ENCODE peak calls at places on chromosomes 16 and 17, in seven cellular contexts. One of them, this sample, is unnamed.

GRCh38 chr17:44304651-44305050 is 3.8 kb upstream of the RUNDC3A start:
- DNase-seq in amniotic stem cell: no peak
- DNase-seq in stimulated activated CD4-positive, alpha-beta T cell treated with anti-CD3 and anti-CD28 coated beads, Interleukin-1b, Interleukin-23, amount 100 ng/mL, for 1 hour: no peak
- DNase-seq in Daoy: no peak
- DNase-seq in GM23248: peak
- DNase-seq in spleen: no peak
- DNase-seq in GM12878: no peak
- DNase-seq in this sample: no peak

GRCh38 chr17:61398721-61399130 is 917 bp upstream of the TBX2 start:
- DNase-seq in amniotic stem cell: no peak
- DNase-seq in GM12878: no peak
- DNase-seq in spleen: no peak
- DNase-seq in GM23248: peak
- DNase-seq in Daoy: no peak
- DNase-seq in stimulated activated CD4-positive, alpha-beta T cell treated with anti-CD3 and anti-CD28 coated beads, Interleukin-1b, Interleukin-23, amount 100 ng/mL, for 1 hour: no peak
- DNase-seq in this sample: no peak

GRCh38 chr17:74898376-74898946 is 5.0 kb upstream of the FADS6 start:
- DNase-seq in GM12878: no peak
- DNase-seq in amniotic stem cell: no peak
- DNase-seq in Daoy: no peak
- DNase-seq in GM23248: no peak
- DNase-seq in stimulated activated CD4-positive, alpha-beta T cell treated with anti-CD3 and anti-CD28 coated beads, Interleukin-1b, Interleukin-23, amount 100 ng/mL, for 1 hour: no peak
- DNase-seq in spleen: no peak
- DNase-seq in this sample: no peak

GRCh38 chr17:45060382-45060823 is 714 bp upstream of the NMT1 start:
- DNase-seq in spleen: no peak
- DNase-seq in GM12878: no peak
- DNase-seq in GM23248: no peak
- DNase-seq in Daoy: no peak
- DNase-seq in stimulated activated CD4-positive, alpha-beta T cell treated with anti-CD3 and anti-CD28 coated beads, Interleukin-1b, Interleukin-23, amount 100 ng/mL, for 1 hour: no peak
- DNase-seq in amniotic stem cell: no peak
- DNase-seq in this sample: no peak

GRCh38 chr16:86222965-86223551 is 287.3 kb upstream of the FOXF1 start:
- DNase-seq in Daoy: peak
- DNase-seq in spleen: no peak
- DNase-seq in amniotic stem cell: peak
- DNase-seq in GM23248: peak
- DNase-seq in GM12878: no peak
- DNase-seq in stimulated activated CD4-positive, alpha-beta T cell treated with anti-CD3 and anti-CD28 coated beads, Interleukin-1b, Interleukin-23, amount 100 ng/mL, for 1 hour: no peak
- DNase-seq in this sample: no peak

GRCh38 chr17:78865682-78866390 is 25.2 kb upstream of the USP36 start:
- DNase-seq in amniotic stem cell: peak
- DNase-seq in Daoy: peak
- DNase-seq in GM23248: peak
- DNase-seq in spleen: peak
- DNase-seq in GM12878: no peak
- DNase-seq in stimulated activated CD4-positive, alpha-beta T cell treated with anti-CD3 and anti-CD28 coated beads, Interleukin-1b, Interleukin-23, amount 100 ng/mL, for 1 hour: peak
- DNase-seq in this sample: no peak

GRCh38 chr17:57507828-57508227 is 237.3 kb downstream of the CCDC182 start:
- DNase-seq in GM23248: no peak
- DNase-seq in spleen: no peak
- DNase-seq in stimulated activated CD4-positive, alpha-beta T cell treated with anti-CD3 and anti-CD28 coated beads, Interleukin-1b, Interleukin-23, amount 100 ng/mL, for 1 hour: no peak
- DNase-seq in Daoy: no peak
- DNase-seq in amniotic stem cell: no peak
- DNase-seq in GM12878: no peak
- DNase-seq in this sample: no peak

GRCh38 chr16:82295306-82296201 is 125.5 kb upstream of the MPHOSPH6 start:
- DNase-seq in amniotic stem cell: no peak
- DNase-seq in GM12878: no peak
- DNase-seq in spleen: no peak
- DNase-seq in stimulated activated CD4-positive, alpha-beta T cell treated with anti-CD3 and anti-CD28 coated beads, Interleukin-1b, Interleukin-23, amount 100 ng/mL, for 1 hour: no peak
- DNase-seq in Daoy: no peak
- DNase-seq in GM23248: no peak
- DNase-seq in this sample: no peak

GRCh38 chr17:49482144-49482817 is 12.8 kb upstream of the NGFR start:
- DNase-seq in spleen: no peak
- DNase-seq in GM23248: peak
- DNase-seq in stimulated activated CD4-positive, alpha-beta T cell treated with anti-CD3 and anti-CD28 coated beads, Interleukin-1b, Interleukin-23, amount 100 ng/mL, for 1 hour: no peak
- DNase-seq in Daoy: no peak
- DNase-seq in GM12878: no peak
- DNase-seq in amniotic stem cell: no peak
- DNase-seq in this sample: no peak

GRCh38 chr17:57953219-57953618 is 2.0 kb downstream of the CUEDC1 start:
- DNase-seq in amniotic stem cell: no peak
- DNase-seq in stimulated activated CD4-positive, alpha-beta T cell treated with anti-CD3 and anti-CD28 coated beads, Interleukin-1b, Interleukin-23, amount 100 ng/mL, for 1 hour: no peak
- DNase-seq in GM12878: no peak
- DNase-seq in GM23248: no peak
- DNase-seq in spleen: peak
- DNase-seq in Daoy: no peak
- DNase-seq in this sample: no peak